ENCODE peak calls at places on chromosomes 4 and X, in six cellular contexts. S is pons; K is GM03348; Q is NCI-H1048; X is stimulated activated CD4-positive, alpha-beta T cell treated with anti-CD3 and anti-CD28 coated beads, Interleukin-1b, Interleukin-23, amount 100 ng/mL, for 24 hours; V is left lung. B is an unnamed sample.

GRCh38 chr4:67393699-67394281 is 151.5 kb downstream of the CENPC start:
- DNase-seq in Q (no peak), X (no peak), S (peak; percentile 57), V (no peak), K (peak; percentile 28), B (no peak)

GRCh38 chrX:28854637-28855036 is 267.4 kb downstream of the IL1RAPL1 start:
- DNase-seq in V (no peak), X (no peak), K (no peak), Q (no peak), S (peak; percentile 21), B (no peak)

GRCh38 chr4:75011131-75011795 is 78.3 kb downstream of the PARM1 start:
- DNase-seq in V (no peak), S (no peak), K (no peak), Q (no peak), X (no peak), B (no peak)

GRCh38 chrX:68287419-68287818 is 145.9 kb downstream of the OPHN1 start:
- DNase-seq in S (no peak), Q (no peak), X (no peak), V (no peak), K (no peak), B (no peak)

GRCh38 chr4:181952478-181952877 is 290.7 kb upstream of the TENM3 start:
- DNase-seq in S (no peak), V (peak; percentile 52), X (no peak), Q (no peak), K (peak; percentile 69), B (no peak)

GRCh38 chrX:107894038-107894437 is 68.4 kb downstream of the MID2 start:
- DNase-seq in K (peak; percentile 29), X (no peak), V (no peak), S (peak; percentile 11), Q (peak; percentile 1), B (no peak)

GRCh38 chr4:41070516-41071281 is 143.6 kb downstream of the APBB2 start:
- DNase-seq in X (no peak), S (no peak), Q (peak; percentile 24), K (no peak), V (no peak), B (no peak)

GRCh38 chr4:8410641-8411271 is 29.8 kb downstream of the ACOX3 start:
- DNase-seq in K (peak; percentile 60), Q (no peak), V (no peak), X (no peak), S (no peak), B (no peak)

GRCh38 chr4:171947389-171947788 is 134.2 kb downstream of the GALNTL6 start:
- DNase-seq in X (no peak), K (no peak), Q (no peak), S (no peak), V (no peak), B (no peak)